ENCODE peak calls at places on chromosomes 13 and 19, in six cellular contexts. T is GM12878, P is K562, W is HCT116, Y is HepG2, Z is upper lobe of left lung. V is an unnamed sample.

GRCh38 chr13:42815686-42816085 is 34.3 kb downstream of the FAM216B start:
- ATAC-seq in T (no peak), W (no peak), P (no peak), Z (no peak), Y (no peak), V (no peak)

GRCh38 chr13:73162912-73163911 is 104.4 kb downstream of the KLF5 start:
- ATAC-seq in Y (no peak), Z (no peak), W (peak), P (no peak), T (no peak), V (no peak)

GRCh38 chr19:45528744-45529453 is 21.6 kb downstream of the VASP start:
- ATAC-seq in T (peak), W (peak), Z (peak), P (peak), Y (peak), V (peak)

GRCh38 chr19:611506-611869 is 21.8 kb downstream of the HCN2 start:
- ATAC-seq in W (no peak), Z (no peak), P (no peak), T (peak), Y (no peak), V (no peak)

GRCh38 chr19:10551698-10552301 is 8.1 kb downstream of the ATG4D start:
- ATAC-seq in Y (peak), Z (no peak), T (no peak), P (no peak), W (peak), V (peak)

GRCh38 chr19:41699231-41699967 is 9.0 kb upstream of the CEACAM5 start:
- ATAC-seq in T (no peak), W (no peak), P (no peak), Z (no peak), Y (no peak), V (no peak)

GRCh38 chr13:57629391-57629804 is 2.1 kb upstream of the PCDH17 start:
- ATAC-seq in T (peak), P (no peak), W (no peak), Y (no peak), Z (peak), V (peak)

GRCh38 chr13:111411186-111411858 is 90.9 kb downstream of the TEX29 start:
- ATAC-seq in Y (no peak), Z (no peak), T (no peak), W (no peak), P (no peak), V (no peak)

GRCh38 chr19:14361824-14362223 is 19.4 kb upstream of the ADGRE5 start:
- ATAC-seq in Z (peak), T (peak), Y (peak), P (peak), W (no peak), V (no peak)

GRCh38 chr19:53196777-53197396 is 3.7 kb upstream of the ZNF665 start:
- ATAC-seq in Z (peak), W (peak), P (peak), T (peak), Y (peak), V (peak)

GRCh38 chr13:30140973-30141372 is 166.4 kb downstream of the KATNAL1 start:
- ATAC-seq in T (no peak), Z (no peak), Y (no peak), W (no peak), P (no peak), V (no peak)

GRCh38 chr19:38252935-38253691 is 3.1 kb downstream of the PPP1R14A start:
- ATAC-seq in W (no peak), Z (no peak), Y (no peak), P (no peak), T (peak), V (peak)

GRCh38 chr13:23639672-23640275 is 69.6 kb downstream of the TNFRSF19 start:
- ATAC-seq in P (no peak), T (no peak), Y (no peak), W (no peak), Z (no peak), V (no peak)

GRCh38 chr13:66996503-66996902 is 233.6 kb downstream of the PCDH9 start:
- ATAC-seq in Z (no peak), W (no peak), P (no peak), T (no peak), Y (no peak), V (no peak)

GRCh38 chr13:114067886-114068722 is 64.3 kb downstream of the RASA3 start:
- ATAC-seq in Y (no peak), Z (no peak), T (peak), W (no peak), P (no peak), V (no peak)

GRCh38 chr13:70353096-70353495 is 244.8 kb upstream of the KLHL1 start:
- ATAC-seq in W (no peak), Y (no peak), Z (no peak), P (no peak), T (no peak), V (no peak)

GRCh38 chr19:35703343-35703742 is 1.0 kb upstream of the ZBTB32 start:
- ATAC-seq in T (no peak), Z (no peak), W (no peak), P (no peak), Y (no peak), V (no peak)

GRCh38 chr13:27076411-27076810 is 95.2 kb downstream of the USP12 start:
- ATAC-seq in W (no peak), Z (no peak), P (no peak), T (no peak), Y (no peak), V (no peak)

GRCh38 chr19:18408053-18408476 is 10.6 kb upstream of the LRRC25 start:
- ATAC-seq in Z (peak), W (peak), T (peak), Y (peak), P (peak), V (no peak)

GRCh38 chr19:47227347-47228167 is 3.4 kb downstream of the BBC3 start:
- ATAC-seq in W (peak), T (peak), P (peak), Y (peak), Z (peak), V (peak)

GRCh38 chr13:114022309-114022669 is 48.4 kb upstream of the C13orf46 start:
- ATAC-seq in Z (no peak), P (no peak), Y (no peak), T (no peak), W (no peak), V (no peak)

GRCh38 chr19:995051-995827 is 5.0 kb upstream of the GRIN3B start:
- ATAC-seq in P (no peak), Y (no peak), W (peak), T (no peak), Z (no peak), V (no peak)

GRCh38 chr13:97856001-97856675 is 97.3 kb upstream of the IPO5 start:
- ATAC-seq in Y (peak), P (no peak), T (peak), Z (peak), W (peak), V (peak)

GRCh38 chr19:1166872-1167573 is 7.0 kb downstream of the SBNO2 start:
- ATAC-seq in T (no peak), W (no peak), Z (no peak), P (no peak), Y (no peak), V (no peak)

GRCh38 chr19:35828694-35829301 is 16.2 kb upstream of the PRODH2 start:
- ATAC-seq in W (peak), Y (peak), P (peak), Z (peak), T (peak), V (peak)

GRCh38 chr19:7905298-7905697 is 1.6 kb downstream of the MAP2K7 start:
- ATAC-seq in Y (no peak), P (no peak), T (no peak), Z (no peak), W (no peak), V (no peak)
- TF ChIP-seq POLR2AphosphoS5 in Y (no peak), P (no peak), T (no peak), Z (no peak), W (no peak), V (no peak)

GRCh38 chr13:44371421-44371820 is 2.2 kb upstream of the SERP2 start:
- ATAC-seq in W (no peak), P (no peak), Y (no peak), T (no peak), Z (no peak), V (no peak)
- TF ChIP-seq POLR2A in W (no peak), P (no peak), Y (no peak), T (no peak), Z (no peak), V (no peak)

GRCh38 chr13:35365885-35366284 is 110.6 kb downstream of the MAB21L1 start:
- ATAC-seq in Y (no peak), W (no peak), T (no peak), Z (no peak), P (no peak), V (no peak)
- TF ChIP-seq POLR2AphosphoS5 in Y (no peak), W (no peak), T (no peak), Z (no peak), P (no peak), V (no peak)

GRCh38 chr19:4709440-4710280 is 14.0 kb downstream of the DPP9 start:
- ATAC-seq in P (no peak), T (peak), Y (no peak), W (no peak), Z (no peak), V (no peak)
- TF ChIP-seq POLR2A in P (no peak), T (peak), Y (no peak), W (no peak), Z (no peak), V (no peak)

DNA sequence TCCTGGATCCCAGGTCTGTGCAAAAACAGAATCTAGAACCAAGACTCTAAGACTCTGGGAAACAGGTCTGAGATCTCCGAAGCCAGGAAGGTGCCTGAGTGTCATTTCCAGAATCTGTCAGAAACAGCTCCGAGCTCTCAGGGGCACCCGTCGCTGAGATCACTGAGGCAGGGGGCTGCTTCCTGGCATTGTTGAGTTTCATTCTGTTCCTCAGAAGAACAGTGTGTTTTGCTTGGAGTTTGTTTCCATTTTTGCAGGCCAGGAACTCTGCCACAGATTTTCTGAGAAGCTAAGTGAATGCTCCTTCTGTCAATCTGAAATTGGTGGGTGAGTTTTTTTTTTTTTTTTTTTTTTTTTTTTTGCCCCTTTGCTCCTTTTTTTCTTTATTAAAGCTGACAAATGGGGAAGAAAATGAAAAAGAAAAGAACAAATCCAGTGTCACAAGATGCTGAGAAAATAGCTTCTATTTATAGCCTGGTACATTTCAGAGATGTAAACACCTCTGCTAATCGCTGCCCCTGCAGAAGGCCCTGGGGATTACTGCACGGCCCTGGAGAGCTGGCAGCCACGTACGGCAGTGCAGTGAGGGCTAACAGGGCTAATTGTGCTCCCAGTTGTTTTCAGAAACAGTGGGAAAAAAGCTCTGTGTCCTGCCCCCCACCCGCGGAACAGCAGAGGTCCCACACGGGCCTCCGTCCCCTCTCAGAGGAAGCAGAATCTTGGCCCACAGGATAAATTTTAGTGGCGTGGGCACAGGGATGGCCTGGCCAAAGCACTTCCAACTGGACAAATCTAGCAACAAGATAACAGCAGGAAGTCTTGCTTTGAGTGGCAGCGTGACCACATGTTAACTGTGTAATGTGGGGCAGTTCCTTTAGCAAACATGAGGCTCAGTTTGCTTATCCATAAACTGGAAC is 237.6 kb upstream of the IRS2 start:
- ATAC-seq in P (no peak), Y (no peak), Z (no peak), T (peak), W (no peak), V (peak)
- TF ChIP-seq POLR2AphosphoS5 in P (no peak), Y (no peak), Z (peak), T (no peak), W (no peak), V (peak)

V was measured in gastroesophageal sphincter.